ENCODE peak calls at places on chromosomes 5 and 9, in eight cellular contexts. L, G, Z, F, P, C, R and H are unnamed samples.

GRCh38 chr5:74647096-74647495 is 6.6 kb upstream of the ENC1 start:
- DNase-seq in F (no peak), R (no peak), P (no peak), G (no peak), C (no peak), L (no peak), Z (no peak), H (no peak)

GRCh38 chr5:115052948-115053347 is 116.8 kb downstream of the TRIM36 start:
- DNase-seq in C (no peak), P (no peak), R (no peak), Z (no peak), G (no peak), F (no peak), L (no peak), H (no peak)

GRCh38 chr5:149550608-149551226 is 522 bp downstream of the CSNK1A1 start:
- DNase-seq in G (peak; percentile 28), F (no peak), C (no peak), Z (no peak), P (peak; percentile 30), R (no peak), L (no peak), H (no peak)

GRCh38 chr9:118318770-118319443 is 614.7 kb downstream of the TLR4 start:
- DNase-seq in C (no peak), Z (peak; percentile 74), R (no peak), L (no peak), G (no peak), P (no peak), F (no peak), H (no peak)

GRCh38 chr9:69797680-69798079 is 22.9 kb upstream of the CFAP95 start:
- DNase-seq in R (no peak), F (no peak), Z (no peak), P (no peak), L (no peak), G (no peak), C (no peak), H (no peak)

GRCh38 chr5:95723632-95724369 is 7.3 kb upstream of the RHOBTB3 start:
- DNase-seq in F (no peak), L (no peak), P (no peak), G (no peak), C (no peak), Z (no peak), R (no peak), H (no peak)

GRCh38 chr9:129333613-129333960 is 155.5 kb upstream of the IER5L start:
- DNase-seq in F (no peak), C (no peak), L (no peak), G (no peak), P (no peak), Z (no peak), R (no peak), H (no peak)

GRCh38 chr5:76836585-76836984 is 13.2 kb upstream of the S100Z start:
- DNase-seq in L (no peak), Z (no peak), C (no peak), P (no peak), G (no peak), F (no peak), R (no peak), H (no peak)

GRCh38 chr9:32398207-32398606 is 13.8 kb downstream of the ACO1 start:
- DNase-seq in P (no peak), G (no peak), F (no peak), R (no peak), L (no peak), Z (no peak), C (no peak), H (no peak)

GRCh38 chr9:130042931-130043653 is at the start of gene FNBP1:
- DNase-seq in G (peak; percentile 91), Z (peak; percentile 94), C (peak; percentile 67), L (peak; percentile 54), P (peak; percentile 59), F (peak; percentile 77), R (peak; percentile 71), H (peak; percentile 91)

GRCh38 chr5:157271740-157272271 is 5.9 kb downstream of the CYFIP2 start:
- DNase-seq in C (peak; percentile 89), P (peak; percentile 98), G (peak; percentile 74), Z (no peak), L (peak; percentile 20), F (peak; percentile 88), R (no peak), H (peak; percentile 96)

GRCh38 chr9:3331801-3332200 is 194.0 kb downstream of the RFX3 start:
- DNase-seq in C (no peak), P (no peak), F (no peak), Z (no peak), R (no peak), G (no peak), L (no peak), H (no peak)

GRCh38 chr5:43192558-43193170 is 639 bp downstream of the NIM1K start:
- DNase-seq in C (no peak), G (peak; percentile 34), F (no peak), R (peak; percentile 26), P (no peak), L (no peak), Z (peak; percentile 76), H (peak; percentile 43)

GRCh38 chr9:30349526-30350513 is 2034.6 kb upstream of the ACO1 start:
- DNase-seq in G (no peak), P (no peak), Z (peak; percentile 44), C (no peak), L (no peak), R (no peak), F (no peak), H (no peak)